ENCODE peak calls at places on chromosomes 11 and 22, in four cellular contexts. One of them, this sample, is unnamed.
A peak's percentile ranks its signal among the peaks of the same experiment; 100 is the strongest.

GRCh38 chr11:113690619-113691569 is 15.2 kb downstream of the TMPRSS5 start:
- DNase-seq in Calu3: peak; percentile 93
- DNase-seq in heart right ventricle: no peak
- DNase-seq in NCI-H774: no peak
- DNase-seq in this sample: no peak

GRCh38 chr22:38707346-38707745 is 1.6 kb downstream of the GTPBP1 start:
- DNase-seq in Calu3: peak; percentile 20
- DNase-seq in heart right ventricle: no peak
- DNase-seq in NCI-H774: no peak
- DNase-seq in this sample: no peak

GRCh38 chr22:33036881-33037280 is 21.3 kb downstream of the SYN3 start:
- DNase-seq in Calu3: no peak
- DNase-seq in heart right ventricle: no peak
- DNase-seq in NCI-H774: peak; percentile 50
- DNase-seq in this sample: no peak

GRCh38 chr11:9664276-9665171 is 647 bp downstream of the SWAP70 start:
- DNase-seq in Calu3: peak; percentile 50
- DNase-seq in heart right ventricle: peak; percentile 39
- DNase-seq in NCI-H774: no peak
- DNase-seq in this sample: peak; percentile 47

GRCh38 chr22:38652858-38653257 is 3.3 kb downstream of the FAM227A start:
- DNase-seq in Calu3: peak; percentile 20
- DNase-seq in heart right ventricle: no peak
- DNase-seq in NCI-H774: no peak
- DNase-seq in this sample: no peak

GRCh38 chr11:113681711-113682410 is 24.2 kb downstream of the TMPRSS5 start:
- DNase-seq in Calu3: no peak
- DNase-seq in heart right ventricle: no peak
- DNase-seq in NCI-H774: no peak
- DNase-seq in this sample: no peak

GRCh38 chr11:95736268-95737208 is 53.0 kb downstream of the FAM76B start:
- DNase-seq in Calu3: no peak
- DNase-seq in heart right ventricle: peak; percentile 12
- DNase-seq in NCI-H774: no peak
- DNase-seq in this sample: no peak

GRCh38 chr11:134471341-134472187 is 59.5 kb upstream of the B3GAT1 start:
- DNase-seq in Calu3: no peak
- DNase-seq in heart right ventricle: no peak
- DNase-seq in NCI-H774: peak; percentile 27
- DNase-seq in this sample: no peak

GRCh38 chr11:120873966-120874365 is 149.9 kb upstream of the TBCEL start:
- DNase-seq in Calu3: no peak
- DNase-seq in heart right ventricle: no peak
- DNase-seq in NCI-H774: no peak
- DNase-seq in this sample: no peak

GRCh38 chr11:62554377-62554776 is 7.8 kb upstream of the AHNAK start:
- DNase-seq in Calu3: no peak
- DNase-seq in heart right ventricle: no peak
- DNase-seq in NCI-H774: no peak
- DNase-seq in this sample: no peak

GRCh38 chr22:29625090-29625825 is 21.8 kb downstream of the NF2 start:
- DNase-seq in Calu3: peak; percentile 59
- DNase-seq in heart right ventricle: no peak
- DNase-seq in NCI-H774: no peak
- DNase-seq in this sample: peak; percentile 55

GRCh38 chr22:39097098-39098020 is at the start of gene APOBEC3H:
- DNase-seq in Calu3: peak; percentile 21
- DNase-seq in heart right ventricle: peak; percentile 47
- DNase-seq in NCI-H774: no peak
- DNase-seq in this sample: peak; percentile 35

GRCh38 chr22:41557401-41558240 is 3.2 kb upstream of the CSDC2 start:
- DNase-seq in Calu3: no peak
- DNase-seq in heart right ventricle: peak; percentile 70
- DNase-seq in NCI-H774: no peak
- DNase-seq in this sample: peak; percentile 79

This sample was measured in uterus.